ENCODE peak calls at places on chromosomes 1 and 21, in seven cellular contexts. One of them, this sample, is unnamed.

GRCh38 chr1:9900142-9901043 is 9.7 kb downstream of the CTNNBIP1 start:
- DNase-seq in kidney epithelial cell: no peak
- DNase-seq in GM12865: peak
- DNase-seq in cardiac fibroblast: no peak
- DNase-seq in sigmoid colon: no peak
- DNase-seq in body of pancreas: peak
- DNase-seq in GM13977: no peak
- DNase-seq in this sample: peak

GRCh38 chr1:19232526-19232851 is 18.8 kb downstream of the EMC1 start:
- DNase-seq in GM12865: no peak
- DNase-seq in kidney epithelial cell: no peak
- DNase-seq in cardiac fibroblast: no peak
- DNase-seq in GM13977: no peak
- DNase-seq in sigmoid colon: peak
- DNase-seq in body of pancreas: no peak
- DNase-seq in this sample: no peak

GRCh38 chr1:54260810-54261209 is 60.8 kb downstream of the MRPL37 start:
- DNase-seq in sigmoid colon: no peak
- DNase-seq in GM12865: no peak
- DNase-seq in cardiac fibroblast: no peak
- DNase-seq in body of pancreas: no peak
- DNase-seq in GM13977: no peak
- DNase-seq in kidney epithelial cell: no peak
- DNase-seq in this sample: no peak

GRCh38 chr1:232562855-232563510 is 67.0 kb downstream of the SIPA1L2 start:
- DNase-seq in sigmoid colon: no peak
- DNase-seq in kidney epithelial cell: no peak
- DNase-seq in GM12865: no peak
- DNase-seq in cardiac fibroblast: no peak
- DNase-seq in GM13977: no peak
- DNase-seq in body of pancreas: no peak
- DNase-seq in this sample: no peak

GRCh38 chr1:156740307-156740678 is 595 bp downstream of the MRPL24 start:
- DNase-seq in body of pancreas: no peak
- DNase-seq in sigmoid colon: no peak
- DNase-seq in cardiac fibroblast: peak
- DNase-seq in GM13977: no peak
- DNase-seq in GM12865: no peak
- DNase-seq in kidney epithelial cell: no peak
- DNase-seq in this sample: no peak

GRCh38 chr21:42381347-42381984 is 14.4 kb downstream of the TMPRSS3 start:
- DNase-seq in GM12865: peak
- DNase-seq in cardiac fibroblast: peak
- DNase-seq in sigmoid colon: no peak
- DNase-seq in body of pancreas: peak
- DNase-seq in GM13977: no peak
- DNase-seq in kidney epithelial cell: no peak
- DNase-seq in this sample: peak

GRCh38 chr1:214447557-214447871 is 103.9 kb downstream of the PTPN14 start:
- DNase-seq in cardiac fibroblast: peak
- DNase-seq in body of pancreas: no peak
- DNase-seq in GM13977: no peak
- DNase-seq in sigmoid colon: no peak
- DNase-seq in kidney epithelial cell: no peak
- DNase-seq in GM12865: no peak
- DNase-seq in this sample: no peak

GRCh38 chr1:37989381-37989930 is 366 bp downstream of the SF3A3 start:
- DNase-seq in sigmoid colon: peak
- DNase-seq in GM13977: no peak
- DNase-seq in kidney epithelial cell: no peak
- DNase-seq in body of pancreas: peak
- DNase-seq in GM12865: peak
- DNase-seq in cardiac fibroblast: peak
- DNase-seq in this sample: peak

GRCh38 chr1:116067564-116067887 is 43.7 kb upstream of the MAB21L3 start:
- DNase-seq in sigmoid colon: peak
- DNase-seq in cardiac fibroblast: peak
- DNase-seq in GM12865: no peak
- DNase-seq in GM13977: no peak
- DNase-seq in body of pancreas: peak
- DNase-seq in kidney epithelial cell: peak
- DNase-seq in this sample: no peak

GRCh38 chr21:45289655-45290515 is 2.2 kb upstream of the POFUT2 start:
- DNase-seq in GM13977: no peak
- DNase-seq in sigmoid colon: no peak
- DNase-seq in cardiac fibroblast: peak
- DNase-seq in GM12865: no peak
- DNase-seq in body of pancreas: no peak
- DNase-seq in kidney epithelial cell: no peak
- DNase-seq in this sample: no peak

GRCh38 chr1:212928323-212929281 is 21.7 kb upstream of the VASH2 start:
- DNase-seq in body of pancreas: no peak
- DNase-seq in sigmoid colon: no peak
- DNase-seq in GM13977: peak
- DNase-seq in cardiac fibroblast: peak
- DNase-seq in GM12865: peak
- DNase-seq in kidney epithelial cell: no peak
- DNase-seq in this sample: no peak

GRCh38 chr1:8047112-8047511 is 21.0 kb upstream of the ERRFI1 start:
- DNase-seq in sigmoid colon: no peak
- DNase-seq in GM12865: no peak
- DNase-seq in cardiac fibroblast: peak
- DNase-seq in GM13977: no peak
- DNase-seq in kidney epithelial cell: no peak
- DNase-seq in body of pancreas: no peak
- DNase-seq in this sample: no peak

GRCh38 chr1:236421022-236421421 is 26.9 kb downstream of the EDARADD start:
- DNase-seq in GM13977: no peak
- DNase-seq in body of pancreas: no peak
- DNase-seq in sigmoid colon: no peak
- DNase-seq in cardiac fibroblast: peak
- DNase-seq in GM12865: no peak
- DNase-seq in kidney epithelial cell: peak
- DNase-seq in this sample: no peak

GRCh38 chr21:37700641-37701202 is 215.5 kb downstream of the KCNJ6 start:
- DNase-seq in sigmoid colon: no peak
- DNase-seq in GM12865: peak
- DNase-seq in body of pancreas: peak
- DNase-seq in GM13977: peak
- DNase-seq in cardiac fibroblast: peak
- DNase-seq in kidney epithelial cell: peak
- DNase-seq in this sample: no peak

GRCh38 chr1:1205769-1206375 is 520 bp downstream of the TNFRSF18 start:
- DNase-seq in cardiac fibroblast: no peak
- DNase-seq in body of pancreas: no peak
- DNase-seq in GM12865: no peak
- DNase-seq in sigmoid colon: no peak
- DNase-seq in GM13977: no peak
- DNase-seq in kidney epithelial cell: no peak
- DNase-seq in this sample: peak

GRCh38 chr1:208000504-208000903 is 89.6 kb upstream of the CD34 start:
- DNase-seq in cardiac fibroblast: no peak
- DNase-seq in body of pancreas: no peak
- DNase-seq in GM12865: no peak
- DNase-seq in GM13977: no peak
- DNase-seq in kidney epithelial cell: no peak
- DNase-seq in sigmoid colon: no peak
- DNase-seq in this sample: no peak

GRCh38 chr1:111364690-111365089 is 62.8 kb downstream of the OVGP1 start:
- DNase-seq in GM12865: no peak
- DNase-seq in sigmoid colon: no peak
- DNase-seq in cardiac fibroblast: no peak
- DNase-seq in body of pancreas: no peak
- DNase-seq in kidney epithelial cell: no peak
- DNase-seq in GM13977: no peak
- DNase-seq in this sample: no peak

GRCh38 chr1:243343970-243344749 is 88.3 kb downstream of the SDCCAG8 start:
- DNase-seq in cardiac fibroblast: peak
- DNase-seq in body of pancreas: no peak
- DNase-seq in sigmoid colon: no peak
- DNase-seq in kidney epithelial cell: peak
- DNase-seq in GM12865: peak
- DNase-seq in GM13977: peak
- DNase-seq in this sample: no peak

GRCh38 chr1:7948950-7949349 is 8.3 kb upstream of the TNFRSF9 start:
- DNase-seq in kidney epithelial cell: peak
- DNase-seq in GM13977: no peak
- DNase-seq in cardiac fibroblast: peak
- DNase-seq in sigmoid colon: no peak
- DNase-seq in GM12865: peak
- DNase-seq in body of pancreas: no peak
- DNase-seq in this sample: no peak

GRCh38 chr1:15213333-15213732 is 33.7 kb upstream of the FHAD1 start:
- DNase-seq in kidney epithelial cell: no peak
- DNase-seq in sigmoid colon: no peak
- DNase-seq in GM12865: no peak
- DNase-seq in cardiac fibroblast: no peak
- DNase-seq in body of pancreas: no peak
- DNase-seq in GM13977: no peak
- DNase-seq in this sample: no peak

GRCh38 chr21:22374218-22374969 is 1376.2 kb downstream of the NCAM2 start:
- DNase-seq in kidney epithelial cell: no peak
- DNase-seq in body of pancreas: peak
- DNase-seq in GM12865: no peak
- DNase-seq in GM13977: no peak
- DNase-seq in cardiac fibroblast: no peak
- DNase-seq in sigmoid colon: no peak
- DNase-seq in this sample: no peak

GRCh38 chr1:61797045-61797755 is 54.9 kb downstream of the PATJ start:
- DNase-seq in GM13977: no peak
- DNase-seq in kidney epithelial cell: peak
- DNase-seq in sigmoid colon: no peak
- DNase-seq in cardiac fibroblast: peak
- DNase-seq in body of pancreas: no peak
- DNase-seq in GM12865: no peak
- DNase-seq in this sample: no peak

GRCh38 chr1:178500091-178500770 is 3.5 kb upstream of the CLEC20A start:
- DNase-seq in cardiac fibroblast: no peak
- DNase-seq in kidney epithelial cell: no peak
- DNase-seq in sigmoid colon: no peak
- DNase-seq in GM13977: no peak
- DNase-seq in GM12865: no peak
- DNase-seq in body of pancreas: no peak
- DNase-seq in this sample: no peak
- TF ChIP-seq CTCF in cardiac fibroblast: peak
- TF ChIP-seq CTCF in kidney epithelial cell: peak
- TF ChIP-seq CTCF in sigmoid colon: no peak
- TF ChIP-seq CTCF in GM13977: no peak
- TF ChIP-seq CTCF in GM12865: no peak
- TF ChIP-seq CTCF in body of pancreas: no peak
- TF ChIP-seq CTCF in this sample: peak

DNA sequence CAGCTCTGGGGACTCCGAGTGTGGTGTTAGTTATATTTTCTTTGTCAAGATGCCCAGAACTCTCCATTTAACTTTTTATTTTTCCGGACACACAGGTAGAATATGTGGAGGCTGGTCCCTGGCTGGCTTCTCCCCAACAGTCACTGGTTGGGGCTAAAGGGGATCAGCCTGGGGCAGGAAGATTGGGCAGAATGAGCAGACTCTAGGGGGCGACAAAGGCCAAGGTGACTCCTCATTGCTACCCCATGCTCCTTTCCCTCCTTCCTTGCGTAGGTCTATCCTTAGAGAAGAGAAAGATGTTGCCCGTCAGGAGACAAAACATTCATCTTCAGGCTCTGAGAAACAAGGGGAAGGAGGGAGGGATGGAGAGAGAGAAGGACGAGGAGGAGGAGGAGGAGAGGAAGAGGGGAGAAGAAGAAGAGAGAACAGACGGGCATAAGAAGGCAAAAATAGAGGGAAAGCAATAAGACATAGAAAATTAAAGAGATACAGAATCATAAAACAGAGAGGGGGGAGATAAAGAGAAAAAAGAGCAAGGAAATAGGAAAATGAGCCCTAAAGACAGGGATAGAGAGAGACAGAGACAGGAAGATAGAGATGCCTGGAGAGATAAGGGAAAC is 89.9 kb downstream of the FOXD2 start:
- DNase-seq in GM12865: peak
- DNase-seq in sigmoid colon: no peak
- DNase-seq in cardiac fibroblast: peak
- DNase-seq in GM13977: no peak
- DNase-seq in body of pancreas: no peak
- DNase-seq in kidney epithelial cell: no peak
- DNase-seq in this sample: no peak
- TF ChIP-seq CTCF in GM12865: peak
- TF ChIP-seq CTCF in sigmoid colon: peak
- TF ChIP-seq CTCF in cardiac fibroblast: peak
- TF ChIP-seq CTCF in GM13977: peak
- TF ChIP-seq CTCF in body of pancreas: peak
- TF ChIP-seq CTCF in kidney epithelial cell: peak
- TF ChIP-seq CTCF in this sample: peak

GRCh38 chr1:160346953-160347352 is 3.8 kb downstream of the NCSTN start:
- DNase-seq in kidney epithelial cell: no peak
- DNase-seq in body of pancreas: peak
- DNase-seq in cardiac fibroblast: no peak
- DNase-seq in GM13977: no peak
- DNase-seq in sigmoid colon: no peak
- DNase-seq in GM12865: peak
- DNase-seq in this sample: no peak

GRCh38 chr1:160340866-160341265 is 2.2 kb downstream of the COPA start:
- DNase-seq in kidney epithelial cell: no peak
- DNase-seq in body of pancreas: no peak
- DNase-seq in GM13977: no peak
- DNase-seq in GM12865: no peak
- DNase-seq in sigmoid colon: no peak
- DNase-seq in cardiac fibroblast: peak
- DNase-seq in this sample: no peak

GRCh38 chr1:160342520-160342919 is 530 bp downstream of the COPA start:
- DNase-seq in sigmoid colon: no peak
- DNase-seq in kidney epithelial cell: no peak
- DNase-seq in body of pancreas: no peak
- DNase-seq in cardiac fibroblast: peak
- DNase-seq in GM12865: peak
- DNase-seq in GM13977: no peak
- DNase-seq in this sample: no peak

GRCh38 chr1:160340146-160340545 is 2.9 kb downstream of the COPA start:
- DNase-seq in sigmoid colon: no peak
- DNase-seq in GM13977: no peak
- DNase-seq in body of pancreas: no peak
- DNase-seq in GM12865: no peak
- DNase-seq in kidney epithelial cell: no peak
- DNase-seq in cardiac fibroblast: no peak
- DNase-seq in this sample: no peak

GRCh38 chr1:160342953-160343869 is at the start of the genes COPA and NCSTN:
- DNase-seq in body of pancreas: peak
- DNase-seq in cardiac fibroblast: peak
- DNase-seq in sigmoid colon: peak
- DNase-seq in GM12865: peak
- DNase-seq in kidney epithelial cell: peak
- DNase-seq in GM13977: peak
- DNase-seq in this sample: peak
- TF ChIP-seq CTCF in body of pancreas: no peak
- TF ChIP-seq CTCF in cardiac fibroblast: peak
- TF ChIP-seq CTCF in sigmoid colon: no peak
- TF ChIP-seq CTCF in GM12865: no peak
- TF ChIP-seq CTCF in kidney epithelial cell: no peak
- TF ChIP-seq CTCF in GM13977: no peak
- TF ChIP-seq CTCF in this sample: peak

DNA sequence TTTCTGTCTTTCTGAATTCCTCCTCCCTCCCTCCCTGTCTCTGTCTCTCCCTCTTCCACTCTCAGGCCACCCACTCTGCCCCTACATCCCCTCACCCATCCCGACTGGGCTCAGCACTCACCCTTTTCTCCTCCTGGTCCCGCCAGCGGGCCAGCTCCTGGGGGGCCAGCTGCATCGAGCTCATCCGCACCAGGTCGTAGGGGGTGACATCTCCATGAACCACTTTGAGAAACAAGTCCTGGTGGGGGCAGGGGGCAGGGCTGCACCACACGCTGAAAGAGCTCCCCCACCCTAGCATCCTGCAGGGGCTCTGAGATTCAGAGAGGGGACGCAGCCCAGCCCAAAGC is 17.8 kb downstream of the SPOCD1 start:
- DNase-seq in cardiac fibroblast: no peak
- DNase-seq in GM13977: no peak
- DNase-seq in body of pancreas: no peak
- DNase-seq in sigmoid colon: peak
- DNase-seq in kidney epithelial cell: no peak
- DNase-seq in GM12865: no peak
- DNase-seq in this sample: no peak
- TF ChIP-seq CTCF in cardiac fibroblast: no peak
- TF ChIP-seq CTCF in GM13977: no peak
- TF ChIP-seq CTCF in body of pancreas: no peak
- TF ChIP-seq CTCF in sigmoid colon: no peak
- TF ChIP-seq CTCF in kidney epithelial cell: no peak
- TF ChIP-seq CTCF in GM12865: no peak
- TF ChIP-seq CTCF in this sample: no peak

This sample was measured in chondrocyte.